ENCODE peak calls at places on chromosomes 4 and X, in five cellular contexts. K, F, D, I and G are unnamed samples.

GRCh38 chr4:169205146-169205806 is 65.5 kb downstream of the SH3RF1 start:
- DNase-seq in K (no peak), F (no peak), D (no peak), I (no peak), G (no peak)

GRCh38 chr4:26410385-26411293 is 79.6 kb downstream of the CCKAR start:
- DNase-seq in K (no peak), F (peak), D (peak), I (peak), G (no peak)

GRCh38 chrX:44344687-44345086 is 1.2 kb upstream of the EFHC2 start:
- DNase-seq in K (no peak), F (no peak), D (no peak), I (no peak), G (no peak)

GRCh38 chr4:163600731-163601130 is 106.2 kb downstream of the TMA16 start:
- DNase-seq in K (no peak), F (no peak), D (no peak), I (no peak), G (no peak)

GRCh38 chr4:38723726-38724506 is 58.9 kb downstream of the TLR10 start:
- DNase-seq in K (no peak), F (no peak), D (peak), I (no peak), G (peak)

GRCh38 chrX:40855411-40855810 is 120.1 kb upstream of the MED14 start:
- DNase-seq in K (no peak), F (no peak), D (peak), I (peak), G (no peak)

GRCh38 chr4:85769009-85769408 is 294.1 kb downstream of the ARHGAP24 start:
- DNase-seq in K (no peak), F (no peak), D (no peak), I (no peak), G (no peak)

GRCh38 chr4:48787031-48787430 is 7.0 kb upstream of the FRYL start:
- DNase-seq in K (no peak), F (no peak), D (no peak), I (no peak), G (no peak)

GRCh38 chr4:76363556-76364290 is 57.2 kb downstream of the STBD1 start:
- DNase-seq in K (no peak), F (no peak), D (no peak), I (no peak), G (no peak)

GRCh38 chr4:87011340-87012034 is 76.7 kb downstream of the AFF1 start:
- DNase-seq in K (no peak), F (no peak), D (peak), I (peak), G (no peak)

GRCh38 chrX:124211312-124211942 is 121.0 kb upstream of the TEX13D start:
- DNase-seq in K (no peak), F (no peak), D (peak), I (peak), G (no peak)

GRCh38 chr4:150235317-150235716 is 157.1 kb downstream of the DCLK2 start:
- DNase-seq in K (no peak), F (no peak), D (no peak), I (no peak), G (no peak)

GRCh38 chr4:87502580-87503238 is 26.5 kb downstream of the SPARCL1 start:
- DNase-seq in K (no peak), F (no peak), D (peak), I (peak), G (no peak)

GRCh38 chr4:2714071-2714770 is 41.9 kb downstream of the TNIP2 start:
- DNase-seq in K (peak), F (no peak), D (no peak), I (peak), G (no peak)